ENCODE peak calls at places on chromosomes 6 and 20, in nine cellular contexts. F is lower lobe of right lung; Z is activated CD4-positive, alpha-beta T cell treated with anti-CD3 and anti-CD28 coated beads, Interleukin-2, amount 10 ng/mL, durations not matched to agents 7 days and 5 days; I is activated T-cell treated with anti-CD3 and anti-CD28 coated beads, Interleukin-2, amount 50 U/mL, for 24 hours; H is NCI-H1694 treated with DMSO at 0.1 percent for 48 hours; B is T-helper 1 cell; T is Kasumi-1; G is Right ventricle myocardium superior; W is T-cell. P is an unnamed sample.

GRCh38 chr6:16345449-16346330 is 107.3 kb downstream of the GMPR start:
- DNase-seq in H (no peak), W (no peak), F (no peak), I (no peak), Z (no peak), T (no peak), B (no peak), G (no peak), P (no peak)

GRCh38 chr20:42095221-42095620 is 477.0 kb upstream of the CHD6 start:
- DNase-seq in Z (no peak), F (no peak), T (no peak), G (no peak), B (no peak), W (no peak), I (no peak), H (no peak), P (no peak)

GRCh38 chr20:43248341-43248740 is 58.6 kb upstream of the PTPRT start:
- DNase-seq in B (no peak), T (no peak), W (no peak), F (no peak), G (no peak), I (no peak), Z (no peak), H (no peak), P (no peak)

GRCh38 chr6:137369135-137369534 is 125.1 kb downstream of the OLIG3 start:
- DNase-seq in Z (no peak), W (no peak), H (no peak), I (no peak), T (no peak), F (no peak), B (no peak), G (no peak), P (no peak)

GRCh38 chr6:73262701-73263569 is at the start of gene KHDC1:
- DNase-seq in F (peak), G (peak), H (peak), B (peak), T (peak), Z (peak), I (peak), W (peak), P (peak)

GRCh38 chr6:90382760-90383159 is 86.1 kb upstream of the BACH2 start:
- DNase-seq in Z (no peak), I (no peak), B (no peak), T (no peak), G (no peak), F (no peak), W (no peak), H (no peak), P (no peak)

GRCh38 chr6:79742030-79742429 is 110.9 kb downstream of the SH3BGRL2 start:
- DNase-seq in F (no peak), Z (no peak), H (no peak), W (no peak), I (no peak), T (no peak), G (no peak), B (no peak), P (no peak)

GRCh38 chr6:143843689-143844405 is 709 bp downstream of the LTV1 start:
- DNase-seq in W (no peak), G (no peak), Z (peak), B (no peak), F (no peak), I (no peak), H (no peak), T (peak), P (no peak)

GRCh38 chr6:11277275-11278206 is 45.1 kb upstream of the NEDD9 start:
- DNase-seq in W (no peak), H (no peak), B (no peak), G (no peak), T (no peak), I (peak), F (no peak), Z (no peak), P (no peak)

GRCh38 chr6:106574729-106575458 is 54.4 kb downstream of the RTN4IP1 start:
- DNase-seq in T (no peak), G (no peak), I (no peak), F (no peak), Z (no peak), B (no peak), H (no peak), W (no peak), P (no peak)

GRCh38 chr6:121951077-121951476 is 448.4 kb upstream of the HSF2 start:
- DNase-seq in I (no peak), G (no peak), F (no peak), Z (no peak), T (no peak), B (no peak), H (no peak), W (no peak), P (no peak)

GRCh38 chr6:152969688-152970418 is 13.0 kb downstream of the FBXO5 start:
- DNase-seq in I (no peak), H (no peak), G (no peak), W (no peak), B (no peak), T (no peak), F (no peak), Z (no peak), P (no peak)

GRCh38 chr20:52150440-52151258 is 40.9 kb downstream of the ZFP64 start:
- DNase-seq in T (peak), W (no peak), Z (peak), I (no peak), B (no peak), H (peak), F (no peak), G (no peak), P (peak)

GRCh38 chr6:29553268-29554057 is 6.1 kb downstream of the UBD start:
- DNase-seq in H (no peak), I (peak), T (no peak), W (no peak), G (peak), B (no peak), F (peak), Z (peak), P (no peak)

GRCh38 chr6:138188278-138188923 is 26.7 kb downstream of the ARFGEF3 start:
- DNase-seq in F (no peak), T (no peak), I (no peak), Z (no peak), H (no peak), B (no peak), G (no peak), W (no peak), P (no peak)

GRCh38 chr20:63834545-63834880 is 3.4 kb upstream of the ZBTB46 start:
- DNase-seq in H (no peak), I (no peak), T (no peak), W (no peak), B (no peak), Z (no peak), F (no peak), G (no peak), P (no peak)

GRCh38 chr6:105677671-105678475 is 275.0 kb upstream of the PREP start:
- DNase-seq in Z (no peak), B (no peak), I (no peak), H (no peak), T (no peak), F (no peak), G (no peak), W (no peak), P (no peak)

GRCh38 chr6:101294676-101295075 is 98.8 kb upstream of the GRIK2 start:
- DNase-seq in G (no peak), W (no peak), H (no peak), F (no peak), B (no peak), T (no peak), Z (no peak), I (no peak), P (no peak)